ENCODE peak calls at places on chromosomes 4 and X, in ten cellular contexts. One of them, this sample, is unnamed. For H3K27me3, the result is how much of the 10 kb centered on the place peaks cover.

GRCh38 chr4:184845367-184846011 is 19.7 kb upstream of the ACSL1 start:
- DNase-seq in cardiac muscle cell: no peak
- DNase-seq in A673: peak
- DNase-seq in GM23248: peak
- DNase-seq in tibial artery: no peak
- DNase-seq in mesendoderm: no peak
- DNase-seq in esophagus squamous epithelium: no peak
- DNase-seq in small intestine: no peak
- DNase-seq in heart right ventricle: no peak
- DNase-seq in CD8-positive, alpha-beta memory T cell: no peak
- DNase-seq in this sample: no peak

GRCh38 chr4:72467633-72468032 is 101.4 kb downstream of the ADAMTS3 start:
- DNase-seq in cardiac muscle cell: no peak
- DNase-seq in A673: peak
- DNase-seq in GM23248: no peak
- DNase-seq in tibial artery: no peak
- DNase-seq in mesendoderm: no peak
- DNase-seq in esophagus squamous epithelium: no peak
- DNase-seq in small intestine: no peak
- DNase-seq in heart right ventricle: no peak
- DNase-seq in CD8-positive, alpha-beta memory T cell: no peak
- DNase-seq in this sample: no peak

GRCh38 chr4:28469387-28469786 is 1608.7 kb downstream of the STIM2 start:
- DNase-seq in cardiac muscle cell: no peak
- DNase-seq in A673: no peak
- DNase-seq in GM23248: no peak
- DNase-seq in tibial artery: no peak
- DNase-seq in mesendoderm: no peak
- DNase-seq in esophagus squamous epithelium: no peak
- DNase-seq in small intestine: no peak
- DNase-seq in heart right ventricle: no peak
- DNase-seq in CD8-positive, alpha-beta memory T cell: no peak
- DNase-seq in this sample: no peak

GRCh38 chr4:88320174-88320779 is 35.9 kb upstream of the PPM1K start:
- DNase-seq in cardiac muscle cell: no peak
- DNase-seq in A673: no peak
- DNase-seq in GM23248: no peak
- DNase-seq in tibial artery: no peak
- DNase-seq in mesendoderm: peak
- DNase-seq in esophagus squamous epithelium: no peak
- DNase-seq in small intestine: no peak
- DNase-seq in heart right ventricle: no peak
- DNase-seq in CD8-positive, alpha-beta memory T cell: no peak
- DNase-seq in this sample: no peak

GRCh38 chr4:132114885-132115284 is 1034.2 kb upstream of the PCDH10 start:
- DNase-seq in cardiac muscle cell: no peak
- DNase-seq in A673: no peak
- DNase-seq in GM23248: no peak
- DNase-seq in tibial artery: no peak
- DNase-seq in mesendoderm: no peak
- DNase-seq in esophagus squamous epithelium: no peak
- DNase-seq in small intestine: no peak
- DNase-seq in heart right ventricle: no peak
- DNase-seq in CD8-positive, alpha-beta memory T cell: no peak
- DNase-seq in this sample: no peak

GRCh38 chrX:43121637-43122036 is 343.7 kb upstream of the PPP1R2C start:
- DNase-seq in cardiac muscle cell: no peak
- DNase-seq in A673: no peak
- DNase-seq in GM23248: no peak
- DNase-seq in tibial artery: no peak
- DNase-seq in mesendoderm: peak
- DNase-seq in esophagus squamous epithelium: no peak
- DNase-seq in small intestine: no peak
- DNase-seq in heart right ventricle: no peak
- DNase-seq in CD8-positive, alpha-beta memory T cell: no peak
- DNase-seq in this sample: no peak

GRCh38 chrX:318739-319578 is at the start of gene GTPBP6:
- DNase-seq in cardiac muscle cell: peak
- DNase-seq in A673: peak
- DNase-seq in GM23248: peak
- DNase-seq in tibial artery: peak
- DNase-seq in mesendoderm: peak
- DNase-seq in esophagus squamous epithelium: no peak
- DNase-seq in small intestine: peak
- DNase-seq in heart right ventricle: peak
- DNase-seq in CD8-positive, alpha-beta memory T cell: peak
- DNase-seq in this sample: peak

GRCh38 chrX:68114573-68115199 is 318.6 kb downstream of the OPHN1 start:
- DNase-seq in cardiac muscle cell: no peak
- DNase-seq in A673: no peak
- DNase-seq in GM23248: peak
- DNase-seq in tibial artery: no peak
- DNase-seq in mesendoderm: no peak
- DNase-seq in esophagus squamous epithelium: no peak
- DNase-seq in small intestine: peak
- DNase-seq in heart right ventricle: no peak
- DNase-seq in CD8-positive, alpha-beta memory T cell: no peak
- DNase-seq in this sample: no peak

GRCh38 chrX:110600745-110601310 is 194.8 kb downstream of the CHRDL1 start:
- DNase-seq in cardiac muscle cell: no peak
- DNase-seq in A673: no peak
- DNase-seq in GM23248: peak
- DNase-seq in tibial artery: no peak
- DNase-seq in mesendoderm: peak
- DNase-seq in esophagus squamous epithelium: no peak
- DNase-seq in small intestine: no peak
- DNase-seq in heart right ventricle: no peak
- DNase-seq in CD8-positive, alpha-beta memory T cell: no peak
- DNase-seq in this sample: no peak

GRCh38 chr4:15673337-15673736 is 8.3 kb upstream of the FAM200B start:
- DNase-seq in cardiac muscle cell: no peak
- DNase-seq in A673: no peak
- DNase-seq in GM23248: no peak
- DNase-seq in tibial artery: no peak
- DNase-seq in mesendoderm: no peak
- DNase-seq in esophagus squamous epithelium: no peak
- DNase-seq in small intestine: no peak
- DNase-seq in heart right ventricle: no peak
- DNase-seq in CD8-positive, alpha-beta memory T cell: no peak
- DNase-seq in this sample: no peak

GRCh38 chr4:80071643-80072606 is 1.1 kb downstream of the ANTXR2 start:
- DNase-seq in cardiac muscle cell: peak
- DNase-seq in A673: peak
- DNase-seq in GM23248: peak
- DNase-seq in tibial artery: peak
- DNase-seq in mesendoderm: peak
- DNase-seq in esophagus squamous epithelium: no peak
- DNase-seq in small intestine: peak
- DNase-seq in heart right ventricle: peak
- DNase-seq in CD8-positive, alpha-beta memory T cell: peak
- DNase-seq in this sample: peak

GRCh38 chrX:123060986-123061385 is 123.1 kb upstream of the GRIA3 start:
- DNase-seq in cardiac muscle cell: no peak
- DNase-seq in A673: no peak
- DNase-seq in GM23248: no peak
- DNase-seq in tibial artery: no peak
- DNase-seq in mesendoderm: no peak
- DNase-seq in esophagus squamous epithelium: no peak
- DNase-seq in small intestine: no peak
- DNase-seq in heart right ventricle: no peak
- DNase-seq in CD8-positive, alpha-beta memory T cell: no peak
- DNase-seq in this sample: no peak

GRCh38 chr4:25769251-25769650 is 93.5 kb downstream of the SEL1L3 start:
- DNase-seq in cardiac muscle cell: peak
- DNase-seq in A673: no peak
- DNase-seq in GM23248: peak
- DNase-seq in tibial artery: no peak
- DNase-seq in mesendoderm: peak
- DNase-seq in esophagus squamous epithelium: no peak
- DNase-seq in small intestine: no peak
- DNase-seq in heart right ventricle: peak
- DNase-seq in CD8-positive, alpha-beta memory T cell: no peak
- DNase-seq in this sample: peak

GRCh38 chr4:125951275-125951887 is 636.6 kb downstream of the FAT4 start:
- DNase-seq in cardiac muscle cell: no peak
- DNase-seq in A673: peak
- DNase-seq in GM23248: peak
- DNase-seq in tibial artery: no peak
- DNase-seq in mesendoderm: no peak
- DNase-seq in esophagus squamous epithelium: no peak
- DNase-seq in small intestine: no peak
- DNase-seq in heart right ventricle: no peak
- DNase-seq in CD8-positive, alpha-beta memory T cell: no peak
- DNase-seq in this sample: no peak

GRCh38 chrX:103376979-103377324 is 614 bp downstream of the BEX3 start:
- DNase-seq in cardiac muscle cell: peak
- DNase-seq in A673: peak
- DNase-seq in GM23248: peak
- DNase-seq in tibial artery: no peak
- DNase-seq in mesendoderm: peak
- DNase-seq in esophagus squamous epithelium: no peak
- DNase-seq in small intestine: no peak
- DNase-seq in heart right ventricle: peak
- DNase-seq in CD8-positive, alpha-beta memory T cell: no peak
- DNase-seq in this sample: no peak

GRCh38 chr4:82525287-82525898 is 36.4 kb downstream of the TMEM150C start:
- DNase-seq in cardiac muscle cell: no peak
- DNase-seq in A673: peak
- DNase-seq in GM23248: peak
- DNase-seq in tibial artery: no peak
- DNase-seq in mesendoderm: peak
- DNase-seq in esophagus squamous epithelium: no peak
- DNase-seq in small intestine: no peak
- DNase-seq in heart right ventricle: no peak
- DNase-seq in CD8-positive, alpha-beta memory T cell: no peak
- DNase-seq in this sample: no peak

GRCh38 chrX:124209792-124210576 is 122.5 kb upstream of the TEX13D start:
- DNase-seq in cardiac muscle cell: no peak
- DNase-seq in A673: peak
- DNase-seq in GM23248: no peak
- DNase-seq in tibial artery: no peak
- DNase-seq in mesendoderm: no peak
- DNase-seq in esophagus squamous epithelium: no peak
- DNase-seq in small intestine: no peak
- DNase-seq in heart right ventricle: no peak
- DNase-seq in CD8-positive, alpha-beta memory T cell: no peak
- DNase-seq in this sample: no peak

GRCh38 chrX:106005684-106006083 is 32.8 kb downstream of the SERPINA7 start:
- DNase-seq in cardiac muscle cell: no peak
- DNase-seq in A673: no peak
- DNase-seq in GM23248: no peak
- DNase-seq in tibial artery: no peak
- DNase-seq in mesendoderm: no peak
- DNase-seq in esophagus squamous epithelium: no peak
- DNase-seq in small intestine: no peak
- DNase-seq in heart right ventricle: no peak
- DNase-seq in CD8-positive, alpha-beta memory T cell: no peak
- DNase-seq in this sample: no peak
- H3K27ac ChIP-seq in cardiac muscle cell: no peak
- H3K27ac ChIP-seq in A673: no peak
- H3K27ac ChIP-seq in GM23248: no peak
- H3K27ac ChIP-seq in tibial artery: no peak
- H3K27ac ChIP-seq in mesendoderm: no peak
- H3K27ac ChIP-seq in esophagus squamous epithelium: no peak
- H3K27ac ChIP-seq in small intestine: no peak
- H3K27ac ChIP-seq in heart right ventricle: no peak
- H3K27ac ChIP-seq in CD8-positive, alpha-beta memory T cell: no peak
- H3K27ac ChIP-seq in this sample: no peak

GRCh38 chr4:8600686-8601085 is 8.1 kb downstream of the CPZ start:
- DNase-seq in cardiac muscle cell: no peak
- DNase-seq in A673: no peak
- DNase-seq in GM23248: no peak
- DNase-seq in tibial artery: no peak
- DNase-seq in mesendoderm: no peak
- DNase-seq in esophagus squamous epithelium: no peak
- DNase-seq in small intestine: no peak
- DNase-seq in heart right ventricle: no peak
- DNase-seq in CD8-positive, alpha-beta memory T cell: no peak
- DNase-seq in this sample: peak
- H3K27me3 ChIP-seq in cardiac muscle cell: under half
- H3K27me3 ChIP-seq in A673: under half
- H3K27me3 ChIP-seq in GM23248: under half
- H3K27me3 ChIP-seq in tibial artery: under half
- H3K27me3 ChIP-seq in mesendoderm: under half
- H3K27me3 ChIP-seq in esophagus squamous epithelium: under half
- H3K27me3 ChIP-seq in small intestine: under half
- H3K27me3 ChIP-seq in heart right ventricle: under half
- H3K27me3 ChIP-seq in CD8-positive, alpha-beta memory T cell: under half
- H3K27me3 ChIP-seq in this sample: under half

DNA sequence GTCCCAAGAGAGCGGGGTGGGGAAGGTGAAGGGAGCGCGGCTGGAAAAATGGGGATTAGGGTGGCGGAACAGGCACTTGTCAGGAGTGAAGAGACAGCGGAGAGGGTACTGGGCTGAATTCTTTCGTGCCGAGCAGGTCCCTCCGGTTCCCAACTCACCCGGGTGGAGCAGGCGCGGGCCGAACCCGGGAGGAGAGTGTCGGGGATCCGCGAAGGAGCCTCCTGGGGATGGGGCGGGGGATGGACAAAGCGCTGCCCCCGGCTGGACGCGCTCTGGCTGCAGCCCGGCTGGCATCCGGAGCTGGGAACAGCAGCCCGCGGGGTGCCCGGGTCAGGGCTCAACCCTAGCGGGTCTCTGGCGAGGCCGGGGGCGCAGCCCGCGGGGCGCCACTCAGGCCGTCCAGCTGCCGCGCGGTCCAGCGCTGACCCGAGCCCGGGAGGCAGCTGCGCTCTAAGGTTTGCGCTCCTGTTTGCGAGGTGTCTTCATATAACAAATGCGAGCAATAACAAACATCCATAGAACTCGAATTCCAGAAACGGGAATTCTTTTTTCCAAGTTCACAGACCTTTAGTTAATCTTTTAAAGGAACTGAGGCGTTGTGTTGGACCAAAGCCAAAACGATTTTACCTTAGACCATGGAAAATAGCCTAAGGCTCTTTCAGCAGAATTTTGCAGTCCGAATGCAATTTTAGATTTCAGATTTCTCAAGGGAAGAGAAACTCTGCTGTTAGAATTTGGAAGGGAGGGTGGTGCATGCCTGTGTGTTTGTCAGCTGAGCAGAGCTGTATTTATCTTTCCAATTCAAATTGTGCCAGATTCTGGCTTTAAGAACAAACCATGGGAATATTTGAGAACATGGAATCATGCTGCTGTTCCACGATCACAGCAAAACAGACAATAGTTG is 707 bp downstream of the NPY5R start:
- DNase-seq in cardiac muscle cell: peak
- DNase-seq in A673: peak
- DNase-seq in GM23248: no peak
- DNase-seq in tibial artery: peak
- DNase-seq in mesendoderm: peak
- DNase-seq in esophagus squamous epithelium: no peak
- DNase-seq in small intestine: no peak
- DNase-seq in heart right ventricle: no peak
- DNase-seq in CD8-positive, alpha-beta memory T cell: no peak
- DNase-seq in this sample: peak
- H3K4me3 ChIP-seq in cardiac muscle cell: peak
- H3K4me3 ChIP-seq in A673: peak
- H3K4me3 ChIP-seq in GM23248: no peak
- H3K4me3 ChIP-seq in tibial artery: peak
- H3K4me3 ChIP-seq in mesendoderm: peak
- H3K4me3 ChIP-seq in esophagus squamous epithelium: peak
- H3K4me3 ChIP-seq in small intestine: peak
- H3K4me3 ChIP-seq in heart right ventricle: peak
- H3K4me3 ChIP-seq in CD8-positive, alpha-beta memory T cell: no peak
- H3K4me3 ChIP-seq in this sample: peak

GRCh38 chrX:118724775-118725174 is 2.6 kb upstream of the IL13RA1 start:
- DNase-seq in cardiac muscle cell: no peak
- DNase-seq in A673: no peak
- DNase-seq in GM23248: peak
- DNase-seq in tibial artery: no peak
- DNase-seq in mesendoderm: no peak
- DNase-seq in esophagus squamous epithelium: no peak
- DNase-seq in small intestine: peak
- DNase-seq in heart right ventricle: no peak
- DNase-seq in CD8-positive, alpha-beta memory T cell: no peak
- DNase-seq in this sample: no peak
- H3K27ac ChIP-seq in cardiac muscle cell: no peak
- H3K27ac ChIP-seq in A673: no peak
- H3K27ac ChIP-seq in GM23248: no peak
- H3K27ac ChIP-seq in tibial artery: peak
- H3K27ac ChIP-seq in mesendoderm: no peak
- H3K27ac ChIP-seq in esophagus squamous epithelium: peak
- H3K27ac ChIP-seq in small intestine: no peak
- H3K27ac ChIP-seq in heart right ventricle: no peak
- H3K27ac ChIP-seq in CD8-positive, alpha-beta memory T cell: no peak
- H3K27ac ChIP-seq in this sample: no peak